ENCODE peak calls at places on chromosome 4, in seven cellular contexts. N, K, U, I, A, T and Z are unnamed samples.

GRCh38 chr4:78864405-78865024 is 74.7 kb downstream of the PAQR3 start:
- DNase-seq in A (no peak), U (peak; percentile 9), N (peak; percentile 25), I (peak; percentile 42), K (peak; percentile 78), T (peak; percentile 90), Z (peak; percentile 81)

GRCh38 chr4:20901851-20902250 is 201.6 kb downstream of the PACRGL start:
- DNase-seq in N (no peak), I (no peak), K (no peak), T (peak; percentile 11), A (no peak), U (no peak), Z (no peak)

GRCh38 chr4:107856901-107857300 is 32.2 kb downstream of the SGMS2 start:
- DNase-seq in I (no peak), K (no peak), N (no peak), U (no peak), A (no peak), T (no peak), Z (no peak)

GRCh38 chr4:78799551-78800495 is 23.7 kb downstream of the BMP2K start:
- DNase-seq in K (no peak), N (no peak), I (no peak), A (no peak), U (peak; percentile 77), T (no peak), Z (peak; percentile 62)

GRCh38 chr4:83831588-83831987 is 295.7 kb downstream of the GPAT3 start:
- DNase-seq in N (no peak), A (no peak), T (peak; percentile 30), I (no peak), U (no peak), K (no peak), Z (no peak)

GRCh38 chr4:181870326-181870725 is 372.9 kb upstream of the TENM3 start:
- DNase-seq in T (peak; percentile 54), N (no peak), I (no peak), U (no peak), A (no peak), K (no peak), Z (no peak)

GRCh38 chr4:147246096-147246495 is 234.8 kb upstream of the EDNRA start:
- DNase-seq in I (no peak), A (no peak), U (no peak), N (no peak), K (no peak), T (no peak), Z (no peak)

GRCh38 chr4:85747871-85748491 is 273.0 kb downstream of the ARHGAP24 start:
- DNase-seq in A (no peak), I (no peak), K (peak; percentile 75), N (peak; percentile 25), U (peak; percentile 41), T (peak; percentile 90), Z (peak; percentile 83)

GRCh38 chr4:175776217-175776616 is 35.8 kb downstream of the GPM6A start:
- DNase-seq in N (no peak), I (no peak), U (no peak), A (no peak), T (no peak), K (no peak), Z (no peak)

GRCh38 chr4:7034262-7035081 is 8.7 kb upstream of the TADA2B start:
- DNase-seq in K (peak; percentile 88), T (no peak), U (no peak), N (no peak), A (no peak), I (no peak), Z (peak; percentile 99)

GRCh38 chr4:47528651-47529050 is 43.6 kb downstream of the ATP10D start:
- DNase-seq in U (no peak), T (peak; percentile 83), N (no peak), A (no peak), I (no peak), K (no peak), Z (no peak)

GRCh38 chr4:156977435-156978160 is 6.0 kb upstream of the PDGFC start:
- DNase-seq in N (no peak), I (no peak), T (peak; percentile 98), A (no peak), K (no peak), U (no peak), Z (no peak)

GRCh38 chr4:150237110-150237852 is 159.0 kb downstream of the DCLK2 start:
- DNase-seq in U (no peak), I (no peak), T (peak; percentile 96), K (peak; percentile 84), A (no peak), N (peak; percentile 54), Z (no peak)

GRCh38 chr4:87838207-87838606 is 5.4 kb downstream of the MEPE start:
- DNase-seq in N (no peak), U (no peak), I (no peak), T (peak; percentile 33), K (peak; percentile 53), A (no peak), Z (peak; percentile 14)

GRCh38 chr4:7867701-7868429 is 71.8 kb downstream of the AFAP1 start:
- DNase-seq in U (no peak), A (no peak), T (peak; percentile 59), K (peak; percentile 56), N (no peak), I (no peak), Z (peak; percentile 22)

GRCh38 chr4:90084277-90084966 is 42.8 kb upstream of the CCSER1 start:
- DNase-seq in N (no peak), A (no peak), T (no peak), K (no peak), I (no peak), U (no peak), Z (peak; percentile 5)

GRCh38 chr4:113881256-113881655 is 98.2 kb downstream of the ARSJ start:
- DNase-seq in K (peak; percentile 19), N (no peak), U (no peak), A (no peak), I (no peak), T (peak; percentile 25), Z (peak; percentile 17)

GRCh38 chr4:159071178-159071968 is 31.5 kb upstream of the RAPGEF2 start:
- DNase-seq in A (no peak), I (no peak), N (peak; percentile 22), T (peak; percentile 86), K (peak; percentile 71), U (no peak), Z (peak; percentile 47)

GRCh38 chr4:16123356-16124084 is 39.7 kb upstream of the PROM1 start:
- DNase-seq in N (no peak), T (no peak), U (no peak), K (no peak), A (no peak), I (no peak), Z (peak; percentile 98)

GRCh38 chr4:87050596-87050995 is 115.8 kb downstream of the AFF1 start:
- DNase-seq in T (no peak), I (no peak), K (no peak), A (no peak), N (no peak), U (no peak), Z (no peak)

GRCh38 chr4:168621806-168622589 is 125.1 kb downstream of the PALLD start:
- DNase-seq in A (no peak), K (no peak), T (peak; percentile 79), U (no peak), I (no peak), N (no peak), Z (no peak)

GRCh38 chr4:167544391-167544790 is 310.1 kb upstream of the SPOCK3 start:
- DNase-seq in I (no peak), A (no peak), U (no peak), N (no peak), T (peak; percentile 5), K (no peak), Z (peak; percentile 46)

GRCh38 chr4:64399313-64400109 is 9.7 kb downstream of the TECRL start:
- DNase-seq in A (no peak), I (no peak), N (no peak), T (no peak), K (no peak), U (no peak), Z (no peak)

GRCh38 chr4:6337331-6337935 is 67.8 kb downstream of the WFS1 start:
- DNase-seq in A (no peak), I (no peak), K (no peak), U (no peak), N (no peak), T (no peak), Z (peak; percentile 30)

GRCh38 chr4:137960371-137961050 is 281.6 kb downstream of the SLC7A11 start:
- DNase-seq in I (no peak), N (peak; percentile 15), A (no peak), K (peak; percentile 76), U (no peak), T (peak; percentile 95), Z (no peak)

GRCh38 chr4:140266958-140267568 is 106.4 kb upstream of the SCOC start:
- DNase-seq in A (no peak), K (peak; percentile 91), I (no peak), U (no peak), N (peak; percentile 64), T (peak; percentile 77), Z (no peak)